ENCODE peak calls at places on chromosomes 3 and 15, in six cellular contexts. One of them, this sample, is unnamed.

GRCh38 chr3:13414040-13414729 is 5.9 kb downstream of the NUP210 start:
- DNase-seq in thoracic aorta: no peak
- DNase-seq in ovary: no peak
- DNase-seq in right lobe of liver: peak
- DNase-seq in AG04450: no peak
- DNase-seq in Panc1: no peak
- DNase-seq in this sample: no peak

GRCh38 chr3:184260571-184261269 is 633 bp downstream of the CAMK2N2 start:
- DNase-seq in Panc1: no peak
- DNase-seq in ovary: no peak
- DNase-seq in thoracic aorta: no peak
- DNase-seq in AG04450: no peak
- DNase-seq in right lobe of liver: no peak
- DNase-seq in this sample: no peak

GRCh38 chr3:55724851-55725250 is 237.7 kb upstream of the WNT5A start:
- DNase-seq in Panc1: no peak
- DNase-seq in thoracic aorta: no peak
- DNase-seq in AG04450: no peak
- DNase-seq in ovary: no peak
- DNase-seq in right lobe of liver: no peak
- DNase-seq in this sample: no peak

GRCh38 chr15:51782357-51782896 is 31.0 kb downstream of the TMOD2 start:
- DNase-seq in thoracic aorta: no peak
- DNase-seq in ovary: no peak
- DNase-seq in AG04450: no peak
- DNase-seq in Panc1: no peak
- DNase-seq in right lobe of liver: no peak
- DNase-seq in this sample: peak

GRCh38 chr15:58666957-58667356 is 82.5 kb downstream of the ADAM10 start:
- DNase-seq in AG04450: no peak
- DNase-seq in right lobe of liver: no peak
- DNase-seq in thoracic aorta: no peak
- DNase-seq in ovary: no peak
- DNase-seq in Panc1: no peak
- DNase-seq in this sample: peak

GRCh38 chr3:52518723-52519444 is 14.8 kb downstream of the NT5DC2 start:
- DNase-seq in AG04450: no peak
- DNase-seq in Panc1: no peak
- DNase-seq in thoracic aorta: no peak
- DNase-seq in ovary: peak
- DNase-seq in right lobe of liver: no peak
- DNase-seq in this sample: no peak

GRCh38 chr3:57161915-57162314 is 3.2 kb downstream of the IL17RD start:
- DNase-seq in ovary: no peak
- DNase-seq in right lobe of liver: no peak
- DNase-seq in AG04450: no peak
- DNase-seq in thoracic aorta: no peak
- DNase-seq in Panc1: no peak
- DNase-seq in this sample: no peak

GRCh38 chr3:137761099-137761562 is 3.0 kb upstream of the SOX14 start:
- DNase-seq in ovary: no peak
- DNase-seq in AG04450: no peak
- DNase-seq in thoracic aorta: no peak
- DNase-seq in Panc1: no peak
- DNase-seq in right lobe of liver: no peak
- DNase-seq in this sample: no peak

GRCh38 chr3:58386966-58387365 is 46.7 kb downstream of the PDHB start:
- DNase-seq in right lobe of liver: no peak
- DNase-seq in ovary: no peak
- DNase-seq in Panc1: no peak
- DNase-seq in thoracic aorta: no peak
- DNase-seq in AG04450: peak
- DNase-seq in this sample: peak

GRCh38 chr3:45943207-45943846 is at the start of gene CXCR6:
- DNase-seq in ovary: no peak
- DNase-seq in right lobe of liver: no peak
- DNase-seq in AG04450: no peak
- DNase-seq in thoracic aorta: no peak
- DNase-seq in Panc1: no peak
- DNase-seq in this sample: no peak

GRCh38 chr15:34337557-34338306 is at the start of gene SLC12A6:
- DNase-seq in AG04450: peak
- DNase-seq in right lobe of liver: peak
- DNase-seq in ovary: peak
- DNase-seq in thoracic aorta: peak
- DNase-seq in Panc1: peak
- DNase-seq in this sample: peak

GRCh38 chr15:58568157-58568571 is 136.4 kb downstream of the LIPC start:
- DNase-seq in AG04450: no peak
- DNase-seq in Panc1: no peak
- DNase-seq in thoracic aorta: no peak
- DNase-seq in ovary: no peak
- DNase-seq in right lobe of liver: no peak
- DNase-seq in this sample: no peak

GRCh38 chr15:40982855-40983254 is 29.6 kb downstream of the CHAC1 start:
- DNase-seq in right lobe of liver: no peak
- DNase-seq in Panc1: no peak
- DNase-seq in thoracic aorta: no peak
- DNase-seq in ovary: no peak
- DNase-seq in AG04450: peak
- DNase-seq in this sample: peak

GRCh38 chr15:72998226-72998625 is 54.0 kb upstream of the NEO1 start:
- DNase-seq in right lobe of liver: no peak
- DNase-seq in Panc1: no peak
- DNase-seq in AG04450: no peak
- DNase-seq in thoracic aorta: no peak
- DNase-seq in ovary: no peak
- DNase-seq in this sample: no peak

GRCh38 chr15:96435841-96436240 is 105.3 kb downstream of the NR2F2 start:
- DNase-seq in right lobe of liver: no peak
- DNase-seq in ovary: no peak
- DNase-seq in Panc1: no peak
- DNase-seq in AG04450: no peak
- DNase-seq in thoracic aorta: no peak
- DNase-seq in this sample: no peak

GRCh38 chr15:73944161-73945099 is 18.2 kb downstream of the LOXL1 start:
- DNase-seq in Panc1: no peak
- DNase-seq in AG04450: no peak
- DNase-seq in thoracic aorta: no peak
- DNase-seq in ovary: peak
- DNase-seq in right lobe of liver: peak
- DNase-seq in this sample: no peak

GRCh38 chr3:86562095-86562494 is 428.9 kb downstream of the VGLL3 start:
- DNase-seq in ovary: no peak
- DNase-seq in Panc1: no peak
- DNase-seq in AG04450: no peak
- DNase-seq in thoracic aorta: no peak
- DNase-seq in right lobe of liver: no peak
- DNase-seq in this sample: no peak

GRCh38 chr3:124336067-124336656 is 344.2 kb upstream of the ROPN1 start:
- DNase-seq in ovary: no peak
- DNase-seq in Panc1: no peak
- DNase-seq in thoracic aorta: no peak
- DNase-seq in right lobe of liver: no peak
- DNase-seq in AG04450: no peak
- DNase-seq in this sample: no peak

GRCh38 chr3:106034313-106034712 is 165.5 kb upstream of the CBLB start:
- DNase-seq in right lobe of liver: no peak
- DNase-seq in thoracic aorta: no peak
- DNase-seq in ovary: no peak
- DNase-seq in AG04450: no peak
- DNase-seq in Panc1: no peak
- DNase-seq in this sample: no peak

GRCh38 chr3:135325096-135325495 is 530.0 kb downstream of the EPHB1 start:
- DNase-seq in ovary: no peak
- DNase-seq in right lobe of liver: no peak
- DNase-seq in thoracic aorta: no peak
- DNase-seq in AG04450: no peak
- DNase-seq in Panc1: no peak
- DNase-seq in this sample: no peak

GRCh38 chr3:123984957-123985356 is 7.0 kb downstream of the ROPN1 start:
- DNase-seq in ovary: no peak
- DNase-seq in Panc1: no peak
- DNase-seq in thoracic aorta: no peak
- DNase-seq in right lobe of liver: no peak
- DNase-seq in AG04450: no peak
- DNase-seq in this sample: no peak

GRCh38 chr3:194031867-194032635 is 103.9 kb upstream of the HES1 start:
- DNase-seq in thoracic aorta: no peak
- DNase-seq in ovary: no peak
- DNase-seq in Panc1: no peak
- DNase-seq in right lobe of liver: peak
- DNase-seq in AG04450: no peak
- DNase-seq in this sample: no peak

GRCh38 chr15:65245096-65245849 is 34.0 kb upstream of the CILP start:
- DNase-seq in right lobe of liver: no peak
- DNase-seq in AG04450: peak
- DNase-seq in ovary: peak
- DNase-seq in Panc1: no peak
- DNase-seq in thoracic aorta: no peak
- DNase-seq in this sample: peak

GRCh38 chr15:31337352-31338031 is 10.9 kb downstream of the KLF13 start:
- DNase-seq in thoracic aorta: no peak
- DNase-seq in Panc1: no peak
- DNase-seq in ovary: no peak
- DNase-seq in right lobe of liver: peak
- DNase-seq in AG04450: no peak
- DNase-seq in this sample: no peak

DNA sequence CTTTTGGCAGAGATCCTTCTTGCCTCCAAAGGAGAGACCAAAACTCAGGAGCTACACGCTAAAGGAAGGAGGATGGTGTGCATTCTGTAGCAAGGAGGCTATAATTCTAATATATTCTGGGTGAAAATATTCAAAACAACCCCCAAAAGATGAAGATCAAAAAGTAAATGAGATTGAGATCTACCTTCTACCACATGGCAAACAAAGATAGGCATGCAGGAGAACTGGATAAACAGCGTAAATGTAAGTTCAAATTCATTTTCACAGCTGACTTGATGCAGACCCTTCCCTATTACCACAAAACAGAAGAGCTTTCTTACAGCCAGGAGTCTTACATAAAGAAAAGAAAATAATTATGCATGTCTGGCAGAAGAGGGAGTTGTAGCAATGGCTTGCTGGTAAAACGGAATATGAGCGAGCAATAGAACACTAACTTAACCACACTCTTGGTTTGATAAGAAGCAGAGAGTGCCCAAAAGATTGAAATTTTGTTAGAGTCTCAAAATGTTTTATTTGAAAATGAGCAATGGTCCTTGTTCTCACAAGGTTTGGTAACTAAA is 272.7 kb downstream of the MECOM start:
- DNase-seq in thoracic aorta: no peak
- DNase-seq in AG04450: no peak
- DNase-seq in Panc1: no peak
- DNase-seq in ovary: no peak
- DNase-seq in right lobe of liver: no peak
- DNase-seq in this sample: peak
- TF ChIP-seq CTCF in thoracic aorta: peak
- TF ChIP-seq CTCF in AG04450: no peak
- TF ChIP-seq CTCF in Panc1: no peak
- TF ChIP-seq CTCF in ovary: no peak
- TF ChIP-seq CTCF in right lobe of liver: no peak
- TF ChIP-seq CTCF in this sample: peak

DNA sequence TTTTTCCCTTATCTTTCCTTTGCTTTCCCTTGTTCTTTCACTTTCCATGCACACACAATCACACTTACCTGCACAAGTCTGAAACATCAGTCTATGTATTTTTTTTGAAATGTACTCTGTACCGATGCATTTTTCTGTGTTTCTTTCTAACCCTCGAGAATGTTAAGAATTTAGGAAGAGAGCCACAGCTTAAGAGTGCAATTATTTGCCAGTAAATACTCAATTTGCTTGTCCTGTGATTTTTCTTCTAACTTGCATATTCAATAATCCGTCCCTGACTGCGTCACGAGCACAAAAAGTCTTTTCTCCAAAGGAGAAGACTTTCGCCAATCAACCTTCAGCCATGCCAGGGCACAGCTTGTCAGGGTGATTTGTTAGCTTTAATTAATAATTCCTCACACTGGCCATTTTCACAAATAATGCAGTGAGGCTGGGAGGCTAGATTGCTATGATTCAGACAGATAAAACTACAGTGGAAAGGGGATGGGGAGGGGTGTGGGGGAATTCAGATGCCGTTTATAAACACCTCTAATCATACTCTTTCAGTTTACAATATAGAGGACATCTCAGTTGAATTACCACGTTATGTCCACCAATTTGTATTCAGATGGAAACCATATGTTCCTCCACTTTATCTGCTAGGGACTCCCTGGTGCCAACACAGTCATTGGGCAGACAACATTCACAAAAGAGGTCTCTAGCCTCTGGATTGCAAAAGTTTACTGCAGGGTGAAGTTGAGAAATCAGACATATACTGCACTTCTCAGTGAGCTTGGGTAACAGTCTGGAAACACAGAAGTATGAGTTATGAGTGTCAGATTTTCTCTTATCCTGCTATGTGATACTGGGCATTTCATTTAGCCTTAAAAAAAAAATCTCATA is 388.0 kb downstream of the ZBTB20 start:
- DNase-seq in AG04450: peak
- DNase-seq in thoracic aorta: no peak
- DNase-seq in Panc1: no peak
- DNase-seq in ovary: no peak
- DNase-seq in right lobe of liver: no peak
- DNase-seq in this sample: peak
- H3K4me3 ChIP-seq in AG04450: peak
- H3K4me3 ChIP-seq in thoracic aorta: peak
- H3K4me3 ChIP-seq in Panc1: no peak
- H3K4me3 ChIP-seq in ovary: peak
- H3K4me3 ChIP-seq in right lobe of liver: peak
- H3K4me3 ChIP-seq in this sample: peak

DNA sequence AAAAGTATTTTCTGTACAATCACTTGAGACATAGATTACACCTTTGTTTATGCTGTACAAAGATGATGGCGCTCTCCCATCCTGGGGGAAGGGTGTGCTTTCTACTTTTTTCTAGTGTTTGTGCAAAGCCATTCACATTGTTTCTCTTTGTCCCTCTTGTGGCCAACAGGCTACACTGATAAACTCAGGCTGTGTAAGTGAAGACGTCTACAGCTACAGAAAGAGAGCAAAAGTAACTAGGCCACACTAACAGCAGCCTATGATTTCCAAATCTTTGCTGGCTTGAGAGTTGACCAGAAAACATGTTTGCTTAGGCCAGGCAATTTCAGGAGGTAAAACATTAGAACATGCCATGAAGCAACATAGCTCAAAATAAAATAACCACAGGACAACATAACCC is 75.1 kb downstream of the FOXB1 start:
- DNase-seq in thoracic aorta: no peak
- DNase-seq in Panc1: no peak
- DNase-seq in ovary: no peak
- DNase-seq in AG04450: no peak
- DNase-seq in right lobe of liver: no peak
- DNase-seq in this sample: peak
- TF ChIP-seq CTCF in thoracic aorta: no peak
- TF ChIP-seq CTCF in Panc1: peak
- TF ChIP-seq CTCF in ovary: no peak
- TF ChIP-seq CTCF in AG04450: peak
- TF ChIP-seq CTCF in right lobe of liver: peak
- TF ChIP-seq CTCF in this sample: peak

GRCh38 chr3:180409170-180409569 is 192.8 kb upstream of the TTC14 start:
- DNase-seq in AG04450: no peak
- DNase-seq in thoracic aorta: no peak
- DNase-seq in Panc1: no peak
- DNase-seq in right lobe of liver: no peak
- DNase-seq in ovary: no peak
- DNase-seq in this sample: no peak
- H3K4me3 ChIP-seq in AG04450: no peak
- H3K4me3 ChIP-seq in thoracic aorta: no peak
- H3K4me3 ChIP-seq in Panc1: no peak
- H3K4me3 ChIP-seq in right lobe of liver: no peak
- H3K4me3 ChIP-seq in ovary: no peak
- H3K4me3 ChIP-seq in this sample: no peak

This sample was measured in cardiac fibroblast.